ENCODE peak calls at places on chromosomes 6 and 20, in five cellular contexts. R is Caki2; D is activated CD8-positive, alpha-beta memory T cell treated with anti-CD3 and anti-CD28 coated beads for 24 hours; K is prostate gland; C is HEK293T. W is an unnamed sample.
A peak's percentile ranks its signal among the peaks of the same experiment; 100 is the strongest.

GRCh38 chr20:44460795-44461141 is 14.9 kb upstream of the TTPAL start:
- DNase-seq in C (no peak), D (no peak), R (peak; percentile 26), K (no peak), W (no peak)

GRCh38 chr6:167968091-167968490 is 29.4 kb upstream of the KIF25 start:
- DNase-seq in D (no peak), R (no peak), K (no peak), C (peak; percentile 60), W (no peak)

GRCh38 chr6:118705799-118706481 is 54.5 kb upstream of the CEP85L start:
- DNase-seq in C (no peak), K (no peak), R (no peak), D (peak; percentile 70), W (no peak)

GRCh38 chr6:145895802-145896201 is 68.4 kb downstream of the SHPRH start:
- DNase-seq in R (no peak), C (no peak), K (no peak), D (no peak), W (no peak)

GRCh38 chr6:474454-475185 is 83.1 kb downstream of the IRF4 start:
- DNase-seq in D (peak; percentile 87), R (no peak), C (no peak), K (no peak), W (no peak)

GRCh38 chr6:53375851-53376250 is 27.1 kb upstream of the ELOVL5 start:
- DNase-seq in D (no peak), K (no peak), C (no peak), R (no peak), W (no peak)

GRCh38 chr20:62787866-62788265 is 8.4 kb upstream of the MRGBP start:
- DNase-seq in R (no peak), D (no peak), K (no peak), C (no peak), W (no peak)

GRCh38 chr6:128271011-128271410 is 249.4 kb downstream of the PTPRK start:
- DNase-seq in R (no peak), C (no peak), K (no peak), D (no peak), W (no peak)

GRCh38 chr6:142811923-142812322 is 133.1 kb downstream of the HIVEP2 start:
- DNase-seq in K (no peak), D (no peak), C (no peak), R (no peak), W (no peak)

GRCh38 chr6:35486005-35486925 is 10.6 kb downstream of the TEAD3 start:
- DNase-seq in D (no peak), R (no peak), C (no peak), K (peak; percentile 94), W (peak; percentile 79)

GRCh38 chr6:137497722-137498463 is 3.7 kb upstream of the OLIG3 start:
- DNase-seq in C (peak; percentile 61), D (peak; percentile 69), R (no peak), K (no peak), W (no peak)

GRCh38 chr20:2798095-2798805 is 2.2 kb downstream of the CPXM1 start:
- DNase-seq in D (no peak), R (no peak), C (no peak), K (no peak), W (no peak)

GRCh38 chr6:11606287-11606686 is 68.7 kb downstream of the TMEM170B start:
- DNase-seq in R (no peak), K (peak; percentile 48), D (no peak), C (no peak), W (no peak)

GRCh38 chr6:33700391-33701050 is 11.0 kb downstream of the UQCC2 start:
- DNase-seq in R (peak; percentile 65), C (peak; percentile 74), K (peak; percentile 68), D (peak; percentile 80), W (peak; percentile 73)

GRCh38 chr6:130162421-130162820 is 60.3 kb downstream of the SAMD3 start:
- DNase-seq in R (no peak), K (no peak), C (no peak), D (no peak), W (no peak)

GRCh38 chr6:17493286-17493685 is 99.9 kb downstream of the CAP2 start:
- DNase-seq in C (no peak), K (no peak), R (peak; percentile 55), D (no peak), W (no peak)

GRCh38 chr6:125444234-125444949 is 142.6 kb upstream of the HDDC2 start:
- DNase-seq in R (no peak), K (no peak), C (no peak), D (no peak), W (no peak)

GRCh38 chr20:47318596-47319516 is 37.6 kb downstream of the ZMYND8 start:
- DNase-seq in C (peak; percentile 40), K (peak; percentile 77), R (peak; percentile 55), D (peak; percentile 73), W (peak; percentile 91)

GRCh38 chr6:117616971-117617765 is 14.9 kb upstream of the GOPC start:
- DNase-seq in D (no peak), R (no peak), C (no peak), K (no peak), W (no peak)

GRCh38 chr20:63090682-63091571 is 84.2 kb upstream of the BHLHE23 start:
- DNase-seq in C (no peak), K (no peak), D (peak; percentile 45), R (no peak), W (no peak)

GRCh38 chr6:119145111-119145510 is 66.6 kb upstream of the FAM184A start:
- DNase-seq in C (no peak), K (no peak), R (no peak), D (no peak), W (no peak)

GRCh38 chr20:63951398-63952209 is 4.6 kb downstream of the UCKL1 start:
- DNase-seq in C (no peak), K (peak; percentile 51), D (no peak), R (no peak), W (no peak)

GRCh38 chr20:41862023-41862422 is 243.8 kb upstream of the CHD6 start:
- DNase-seq in D (no peak), C (no peak), R (no peak), K (no peak), W (no peak)

GRCh38 chr6:116697475-116697874 is 16.5 kb downstream of the KPNA5 start:
- DNase-seq in D (no peak), K (no peak), C (no peak), R (no peak), W (no peak)

GRCh38 chr20:34717230-34718095 is 13.3 kb downstream of the TP53INP2 start:
- DNase-seq in R (no peak), C (no peak), D (no peak), K (no peak), W (no peak)

GRCh38 chr6:22737331-22737730 is 168.0 kb downstream of the HDGFL1 start:
- DNase-seq in R (peak; percentile 14), D (no peak), C (peak; percentile 36), K (peak; percentile 5), W (no peak)

GRCh38 chr20:63191400-63191799 is 24.5 kb downstream of the YTHDF1 start:
- DNase-seq in D (no peak), K (no peak), R (peak; percentile 93), C (no peak), W (no peak)

GRCh38 chr20:35305682-35306556 is 13.7 kb upstream of the FAM83C start:
- DNase-seq in D (peak; percentile 81), R (peak; percentile 97), K (no peak), C (peak; percentile 33), W (no peak)

GRCh38 chr20:51533291-51534172 is 9.0 kb downstream of the NFATC2 start:
- DNase-seq in D (no peak), R (peak; percentile 62), K (no peak), C (no peak), W (no peak)

GRCh38 chr6:118305081-118305480 is 243.0 kb upstream of the PLN start:
- DNase-seq in C (no peak), D (no peak), K (no peak), R (no peak), W (no peak)

GRCh38 chr20:34268851-34269668 is 27.8 kb downstream of the ASIP start:
- DNase-seq in K (peak; percentile 15), C (no peak), D (peak; percentile 67), R (no peak), W (no peak)

GRCh38 chr6:15621203-15622044 is 41.4 kb downstream of the DTNBP1 start:
- DNase-seq in D (no peak), K (no peak), R (no peak), C (no peak), W (peak; percentile 49)